ENCODE peak calls at places on chromosomes 11 and 22, in four cellular contexts. K is T-helper 1 cell; C is stimulated activated CD4-positive, alpha-beta T cell treated with anti-CD3 and anti-CD28 coated beads, Interleukin-4, amount 100 ng/mL, for 48 hours; B is nucleus accumbens. Z is an unnamed sample.

GRCh38 chr22:27133951-27134664 is 476.7 kb downstream of the MIAT start:
- DNase-seq in K (peak), C (peak), B (no peak), Z (no peak)

GRCh38 chr22:17120281-17120680 is 879 bp downstream of the TMEM121B start:
- DNase-seq in K (peak), C (peak), B (no peak), Z (peak)

GRCh38 chr11:60959445-60959844 is 7.5 kb upstream of the SLC15A3 start:
- DNase-seq in K (no peak), C (no peak), B (no peak), Z (no peak)

GRCh38 chr22:48535868-48536690 is 1291.6 kb downstream of the BRD1 start:
- DNase-seq in K (no peak), C (no peak), B (peak), Z (no peak)

GRCh38 chr11:29564501-29564900 is 452.3 kb downstream of the KCNA4 start:
- DNase-seq in K (no peak), C (no peak), B (no peak), Z (no peak)

GRCh38 chr11:19975414-19975990 is 184.8 kb downstream of the DBX1 start:
- DNase-seq in K (no peak), C (no peak), B (no peak), Z (no peak)

GRCh38 chr22:37331034-37331428 is 48.7 kb downstream of the CYTH4 start:
- DNase-seq in K (no peak), C (no peak), B (no peak), Z (no peak)

GRCh38 chr22:40679249-40679963 is at the start of gene MCHR1:
- DNase-seq in K (no peak), C (no peak), B (no peak), Z (no peak)

GRCh38 chr11:123047947-123048293 is 14.0 kb downstream of the HSPA8 start:
- DNase-seq in K (no peak), C (no peak), B (no peak), Z (no peak)

GRCh38 chr11:114447444-114447843 is 8.2 kb downstream of the REXO2 start:
- DNase-seq in K (no peak), C (no peak), B (no peak), Z (no peak)

GRCh38 chr11:93733474-93733873 is 7.8 kb downstream of the TAF1D start:
- DNase-seq in K (no peak), C (no peak), B (no peak), Z (no peak)

GRCh38 chr11:110125632-110126031 is 32.4 kb downstream of the ZC3H12C start:
- DNase-seq in K (no peak), C (no peak), B (no peak), Z (no peak)

GRCh38 chr11:76630600-76630999 is 39.9 kb downstream of the LRRC32 start:
- DNase-seq in K (no peak), C (no peak), B (no peak), Z (no peak)

GRCh38 chr11:45423036-45423435 is 136.9 kb upstream of the SYT13 start:
- DNase-seq in K (no peak), C (no peak), B (no peak), Z (no peak)

GRCh38 chr11:75532200-75532972 is 6.6 kb upstream of the GDPD5 start:
- DNase-seq in K (peak), C (peak), B (peak), Z (peak)

Z was measured in T follicular helper cell.